ENCODE peak calls at places on chromosomes 12 and 14, in seven cellular contexts. I, Q, Y, Z, L, E and H are unnamed samples.

GRCh38 chr12:55742719-55743130 is at the start of gene GDF11:
- DNase-seq in E (peak; percentile 82), Y (peak; percentile 68), Q (peak; percentile 66), Z (peak; percentile 83), L (peak; percentile 94), I (peak; percentile 43), H (no peak)

GRCh38 chr12:4223273-4223855 is 50.2 kb upstream of the CCND2 start:
- DNase-seq in Q (no peak), E (no peak), I (no peak), Y (no peak), Z (no peak), L (no peak), H (no peak)

GRCh38 chr14:65336191-65336591 is 76.3 kb upstream of the FUT8 start:
- DNase-seq in E (no peak), Z (no peak), Q (peak; percentile 47), Y (no peak), L (no peak), I (no peak), H (no peak)

GRCh38 chr14:101225116-101225728 is 321.7 kb upstream of the RTL1 start:
- DNase-seq in E (no peak), Q (peak; percentile 24), Z (no peak), L (no peak), Y (no peak), I (no peak), H (peak; percentile 14)

GRCh38 chr14:99744199-99744872 is 48.9 kb upstream of the EML1 start:
- DNase-seq in I (no peak), Y (no peak), Q (peak; percentile 37), L (no peak), E (no peak), Z (no peak), H (no peak)

GRCh38 chr12:107138990-107139389 is 45.6 kb upstream of the CRY1 start:
- DNase-seq in Q (no peak), Z (no peak), Y (no peak), L (no peak), I (no peak), E (no peak), H (no peak)

GRCh38 chr14:45251912-45252311 is 1.1 kb downstream of the MIS18BP1 start:
- DNase-seq in Q (peak; percentile 39), L (no peak), Z (no peak), I (no peak), E (peak; percentile 15), Y (peak; percentile 1), H (no peak)

GRCh38 chr14:90641111-90642010 is 174.9 kb downstream of the TTC7B start:
- DNase-seq in L (no peak), E (no peak), Y (no peak), Q (no peak), Z (no peak), I (no peak), H (no peak)